ENCODE peak calls at places on chromosomes 6 and 20, in ten cellular contexts. O is activated CD8-positive, alpha-beta T cell treated with anti-CD3 and anti-CD28 coated beads for 36 hours; M is hepatocyte; Y is neural crest cell; E is foreskin fibroblast; A is GM10248; B is fibroblast of mammary gland; G is transverse colon; V is left ventricle myocardium inferior; X is adrenal gland. H is an unnamed sample.

GRCh38 chr6:113481441-113481840 is 375.7 kb upstream of the MARCKS start:
- DNase-seq in O (no peak), M (peak; percentile 28), Y (no peak), E (no peak), A (no peak), B (peak; percentile 38), G (no peak), V (no peak), X (no peak), H (peak; percentile 34)

GRCh38 chr20:33024609-33025317 is 6.7 kb upstream of the BPIFB6 start:
- DNase-seq in O (no peak), M (no peak), Y (no peak), E (no peak), A (no peak), B (no peak), G (no peak), V (no peak), X (no peak), H (no peak)

GRCh38 chr20:11170565-11170964 is 496.8 kb upstream of the JAG1 start:
- DNase-seq in O (no peak), M (no peak), Y (no peak), E (peak; percentile 24), A (no peak), B (no peak), G (no peak), V (no peak), X (no peak), H (peak; percentile 68)

GRCh38 chr6:155126727-155127439 is 131.8 kb downstream of the TIAM2 start:
- DNase-seq in O (peak; percentile 86), M (peak; percentile 51), Y (no peak), E (peak; percentile 79), A (peak; percentile 36), B (peak; percentile 77), G (no peak), V (no peak), X (peak; percentile 84), H (peak; percentile 81)

GRCh38 chr20:8339313-8339712 is 207.2 kb downstream of the PLCB1 start:
- DNase-seq in O (no peak), M (no peak), Y (no peak), E (no peak), A (no peak), B (no peak), G (no peak), V (no peak), X (no peak), H (no peak)

GRCh38 chr6:110419028-110419739 is 3.8 kb upstream of the DDO start:
- DNase-seq in O (no peak), M (no peak), Y (no peak), E (no peak), A (no peak), B (no peak), G (no peak), V (no peak), X (no peak), H (no peak)

GRCh38 chr6:15326072-15326614 is 80.3 kb downstream of the JARID2 start:
- DNase-seq in O (peak; percentile 51), M (no peak), Y (no peak), E (no peak), A (no peak), B (no peak), G (no peak), V (no peak), X (no peak), H (no peak)

GRCh38 chr6:41411961-41412360 is 76.6 kb downstream of the NCR2 start:
- DNase-seq in O (no peak), M (no peak), Y (no peak), E (no peak), A (no peak), B (peak; percentile 29), G (no peak), V (no peak), X (no peak), H (no peak)

GRCh38 chr6:78192057-78192456 is 539.2 kb downstream of the MEI4 start:
- DNase-seq in O (no peak), M (no peak), Y (no peak), E (no peak), A (no peak), B (no peak), G (no peak), V (no peak), X (no peak), H (no peak)

GRCh38 chr6:93416575-93417420 is 2.6 kb downstream of the EPHA7 start:
- DNase-seq in O (peak; percentile 1), M (peak; percentile 57), Y (peak; percentile 48), E (peak; percentile 10), A (peak; percentile 17), B (no peak), G (peak; percentile 8), V (peak; percentile 27), X (no peak), H (peak; percentile 40)

GRCh38 chr6:25170640-25171039 is 108.5 kb upstream of the CARMIL1 start:
- DNase-seq in O (no peak), M (no peak), Y (no peak), E (no peak), A (no peak), B (no peak), G (no peak), V (no peak), X (no peak), H (no peak)

GRCh38 chr20:19662638-19662995 is 95.4 kb upstream of the RIN2 start:
- DNase-seq in O (no peak), M (no peak), Y (no peak), E (no peak), A (no peak), B (no peak), G (no peak), V (no peak), X (no peak), H (no peak)
- TF ChIP-seq CTCF in O (no peak), M (no peak), Y (no peak), E (no peak), A (no peak), B (no peak), G (no peak), V (no peak), X (no peak), H (no peak)

GRCh38 chr20:49231461-49231860 is 12.2 kb downstream of the DDX27 start:
- DNase-seq in O (no peak), M (no peak), Y (no peak), E (no peak), A (no peak), B (no peak), G (no peak), V (no peak), X (no peak), H (no peak)

GRCh38 chr20:49228676-49229075 is 9.5 kb downstream of the DDX27 start:
- DNase-seq in O (no peak), M (no peak), Y (no peak), E (no peak), A (no peak), B (no peak), G (no peak), V (no peak), X (no peak), H (no peak)

GRCh38 chr20:49230021-49230420 is 10.8 kb downstream of the DDX27 start:
- DNase-seq in O (no peak), M (no peak), Y (no peak), E (no peak), A (no peak), B (no peak), G (no peak), V (no peak), X (no peak), H (no peak)

GRCh38 chr20:49230575-49231211 is 11.5 kb downstream of the DDX27 start:
- DNase-seq in O (no peak), M (no peak), Y (no peak), E (no peak), A (no peak), B (no peak), G (peak; percentile 25), V (peak; percentile 36), X (peak; percentile 22), H (no peak)

GRCh38 chr20:49225896-49226295 is 6.7 kb downstream of the DDX27 start:
- DNase-seq in O (no peak), M (no peak), Y (no peak), E (no peak), A (no peak), B (no peak), G (no peak), V (no peak), X (no peak), H (no peak)
- TF ChIP-seq CTCF in O (no peak), M (no peak), Y (no peak), E (no peak), A (no peak), B (no peak), G (no peak), V (no peak), X (no peak), H (no peak)

GRCh38 chr6:8499540-8499939 is 64.2 kb upstream of the SLC35B3 start:
- DNase-seq in O (no peak), M (peak; percentile 18), Y (peak; percentile 5), E (peak; percentile 1), A (no peak), B (no peak), G (no peak), V (no peak), X (no peak), H (no peak)
- TF ChIP-seq CTCF in O (peak; percentile 12), M (peak; percentile 78), Y (peak; percentile 76), E (no peak), A (peak; percentile 6), B (no peak), G (no peak), V (peak; percentile 52), X (peak; percentile 45), H (no peak)

GRCh38 chr6:152635949-152636674 is 1.1 kb downstream of the SYNE1 start:
- DNase-seq in O (peak; percentile 4), M (peak; percentile 23), Y (no peak), E (peak; percentile 29), A (peak; percentile 14), B (peak; percentile 19), G (no peak), V (peak; percentile 27), X (peak; percentile 38), H (peak; percentile 53)

GRCh38 chr6:152634773-152635172 is 2.4 kb downstream of the SYNE1 start:
- DNase-seq in O (peak; percentile 36), M (no peak), Y (no peak), E (no peak), A (no peak), B (no peak), G (no peak), V (no peak), X (peak; percentile 3), H (no peak)

GRCh38 chr6:152636675-152637421 is at the start of gene SYNE1:
- DNase-seq in O (peak; percentile 8), M (peak; percentile 42), Y (peak; percentile 19), E (peak; percentile 18), A (peak; percentile 18), B (no peak), G (no peak), V (peak; percentile 54), X (peak; percentile 18), H (peak; percentile 29)

GRCh38 chr6:152632383-152632782 is 4.8 kb downstream of the SYNE1 start:
- DNase-seq in O (no peak), M (no peak), Y (no peak), E (no peak), A (no peak), B (no peak), G (no peak), V (no peak), X (no peak), H (no peak)

GRCh38 chr6:152637422-152638047 is 373 bp upstream of the SYNE1 start:
- DNase-seq in O (no peak), M (no peak), Y (no peak), E (no peak), A (no peak), B (no peak), G (no peak), V (no peak), X (no peak), H (no peak)
- TF ChIP-seq CTCF in O (no peak), M (no peak), Y (no peak), E (no peak), A (no peak), B (no peak), G (no peak), V (no peak), X (no peak), H (no peak)

GRCh38 chr6:52312461-52312860 is 27.9 kb upstream of the MCM3 start:
- DNase-seq in O (no peak), M (no peak), Y (no peak), E (no peak), A (no peak), B (no peak), G (no peak), V (no peak), X (no peak), H (no peak)
- TF ChIP-seq CTCF in O (no peak), M (no peak), Y (no peak), E (no peak), A (no peak), B (no peak), G (no peak), V (no peak), X (no peak), H (no peak)